ENCODE peak calls at places on chromosome 10, in ten cellular contexts. I, W, V, P, D, Z, A, Q, H and J are unnamed samples.

GRCh38 chr10:46236537-46236887 is 50.3 kb upstream of the ANTXRL start:
- DNase-seq in Q (no peak), I (no peak), D (no peak), H (no peak), A (no peak), V (no peak), W (peak; percentile 57), Z (no peak), P (no peak), J (no peak)

GRCh38 chr10:6069101-6069931 is 7.1 kb upstream of the IL2RA start:
- DNase-seq in W (no peak), Q (no peak), A (no peak), D (no peak), H (no peak), P (no peak), Z (no peak), V (no peak), I (no peak), J (no peak)

GRCh38 chr10:25125151-25125550 is 49.6 kb upstream of the GPR158 start:
- DNase-seq in D (no peak), V (no peak), P (no peak), H (no peak), Q (no peak), W (no peak), A (no peak), I (no peak), Z (no peak), J (no peak)

GRCh38 chr10:70518695-70519094 is 40.1 kb downstream of the PALD1 start:
- DNase-seq in A (no peak), P (no peak), W (no peak), D (peak; percentile 70), Z (no peak), V (no peak), I (no peak), Q (peak; percentile 2), H (no peak), J (no peak)

GRCh38 chr10:73413108-73413527 is 740 bp downstream of the ANXA7 start:
- DNase-seq in H (peak; percentile 51), Z (peak; percentile 38), W (no peak), I (no peak), D (no peak), Q (no peak), V (peak; percentile 78), P (peak; percentile 62), A (no peak), J (peak; percentile 73)

GRCh38 chr10:34244787-34245484 is 570.2 kb downstream of the PARD3 start:
- DNase-seq in P (no peak), A (no peak), V (no peak), I (no peak), W (no peak), H (no peak), D (no peak), Z (no peak), Q (no peak), J (no peak)

GRCh38 chr10:93081296-93081695 is 7.6 kb downstream of the CYP26A1 start:
- DNase-seq in A (no peak), H (no peak), I (peak; percentile 23), W (peak; percentile 30), V (no peak), Z (no peak), P (no peak), D (no peak), Q (no peak), J (no peak)

GRCh38 chr10:26839966-26840627 is 20.7 kb downstream of the ABI1 start:
- DNase-seq in D (peak; percentile 74), A (no peak), H (no peak), V (no peak), P (no peak), W (no peak), Q (no peak), I (no peak), Z (no peak), J (no peak)

GRCh38 chr10:75544923-75545322 is 113.5 kb downstream of the LRMDA start:
- DNase-seq in D (no peak), Z (no peak), I (no peak), W (no peak), H (no peak), A (no peak), V (no peak), Q (no peak), P (no peak), J (no peak)

GRCh38 chr10:103709341-103709920 is 145.9 kb downstream of the SH3PXD2A start:
- DNase-seq in H (peak; percentile 28), I (no peak), V (no peak), A (no peak), W (no peak), Q (no peak), D (peak; percentile 66), Z (no peak), P (no peak), J (no peak)

GRCh38 chr10:112639291-112639690 is 192.3 kb downstream of the VTI1A start:
- DNase-seq in Q (no peak), W (no peak), D (peak; percentile 64), I (no peak), V (no peak), A (no peak), P (no peak), Z (no peak), H (no peak), J (no peak)

GRCh38 chr10:130080461-130080814 is 30.2 kb downstream of the C10orf143 start:
- DNase-seq in Z (no peak), W (no peak), A (no peak), H (no peak), D (no peak), I (no peak), Q (no peak), V (no peak), P (no peak), J (no peak)

GRCh38 chr10:80917636-80918035 is 379.9 kb downstream of the SH2D4B start:
- DNase-seq in Z (no peak), H (no peak), V (no peak), A (no peak), P (no peak), I (no peak), Q (no peak), D (no peak), W (no peak), J (no peak)

GRCh38 chr10:80924063-80924952 is 386.6 kb downstream of the SH2D4B start:
- DNase-seq in I (peak; percentile 78), H (peak; percentile 21), P (peak; percentile 7), V (peak; percentile 72), D (peak; percentile 11), A (no peak), W (no peak), Z (peak; percentile 41), Q (peak; percentile 43), J (no peak)

GRCh38 chr10:80921032-80921431 is 383.3 kb downstream of the SH2D4B start:
- DNase-seq in H (no peak), P (no peak), D (no peak), V (no peak), I (no peak), Z (no peak), Q (no peak), A (no peak), W (no peak), J (no peak)
- TF ChIP-seq POLR2A in H (no peak), P (no peak), D (no peak), V (no peak), I (no peak), Z (no peak), Q (no peak), A (no peak), W (no peak), J (no peak)

GRCh38 chr10:60203993-60204618 is 185.6 kb downstream of the ANK3 start:
- DNase-seq in V (peak; percentile 62), Q (no peak), Z (no peak), D (peak; percentile 54), H (peak; percentile 12), P (peak; percentile 10), W (no peak), I (no peak), A (no peak), J (no peak)
- TF ChIP-seq CTCF in V (peak; percentile 58), Q (peak; percentile 46), Z (no peak), D (peak; percentile 62), H (peak; percentile 63), P (peak; percentile 55), W (no peak), I (peak; percentile 13), A (no peak), J (no peak)

DNA sequence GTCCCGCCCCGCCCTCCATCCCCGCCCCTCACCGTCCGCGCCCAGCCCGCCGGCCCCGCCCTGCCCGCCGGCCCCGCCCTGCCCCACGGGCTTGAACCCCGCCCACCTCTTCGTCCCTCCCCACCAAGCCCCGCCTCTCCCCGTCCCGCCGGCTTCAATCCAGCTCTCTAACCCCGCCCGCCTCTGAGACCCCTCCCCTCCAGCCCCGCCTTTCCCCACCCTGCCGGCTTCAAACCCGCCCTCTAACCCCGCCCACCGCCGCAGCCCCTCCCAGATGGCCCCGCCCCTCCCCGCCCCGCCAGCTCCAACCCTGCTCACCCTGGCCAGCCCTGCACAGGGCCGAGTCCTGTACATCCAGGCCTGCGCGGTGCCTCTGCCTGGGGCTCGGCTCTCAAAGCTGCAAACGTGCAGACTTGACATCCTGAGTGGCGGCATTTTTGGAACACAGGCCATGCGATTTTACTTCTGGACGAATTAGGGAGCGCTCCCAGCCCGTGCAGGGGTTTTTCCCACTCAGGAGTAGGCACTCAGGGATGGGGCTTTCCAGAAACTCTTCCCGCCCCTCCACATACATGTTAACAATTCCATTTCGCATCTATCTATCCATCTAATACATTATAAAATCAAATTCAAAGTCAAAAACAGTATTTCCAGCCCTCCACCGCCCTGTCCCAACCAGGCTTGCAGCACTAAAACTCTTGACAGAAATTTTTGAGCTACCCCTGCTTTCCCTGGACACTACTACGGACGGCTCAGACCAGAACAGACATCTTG is 475 bp upstream of the NMT2 start:
- DNase-seq in D (peak; percentile 94), Z (peak; percentile 97), I (peak; percentile 98), W (peak; percentile 99), Q (peak; percentile 96), V (peak; percentile 92), A (peak; percentile 99), P (peak; percentile 82), H (peak; percentile 92), J (peak; percentile 97)
- TF ChIP-seq POLR2A in D (no peak), Z (no peak), I (no peak), W (no peak), Q (peak; percentile 73), V (no peak), A (no peak), P (peak; percentile 89), H (no peak), J (no peak)

GRCh38 chr10:118969014-118969413 is 60.5 kb upstream of the NANOS1 start:
- DNase-seq in P (no peak), V (no peak), Z (no peak), D (no peak), A (no peak), H (no peak), W (no peak), Q (no peak), I (no peak), J (no peak)

GRCh38 chr10:118971876-118972275 is 57.6 kb upstream of the NANOS1 start:
- DNase-seq in H (no peak), Z (no peak), D (no peak), W (no peak), P (no peak), V (no peak), I (peak; percentile 18), A (no peak), Q (no peak), J (no peak)

GRCh38 chr10:118973744-118974143 is 55.8 kb upstream of the NANOS1 start:
- DNase-seq in Q (no peak), W (no peak), P (no peak), I (peak; percentile 21), V (no peak), D (no peak), Z (no peak), H (no peak), A (no peak), J (no peak)

GRCh38 chr10:118970770-118971169 is 58.7 kb upstream of the NANOS1 start:
- DNase-seq in V (no peak), H (no peak), Z (no peak), Q (no peak), W (no peak), D (no peak), I (peak; percentile 52), P (no peak), A (no peak), J (peak; percentile 72)

GRCh38 chr10:118971187-118971586 is 58.3 kb upstream of the NANOS1 start:
- DNase-seq in P (no peak), W (no peak), H (no peak), D (no peak), I (peak; percentile 30), Q (no peak), A (no peak), V (no peak), Z (no peak), J (no peak)
- TF ChIP-seq CTCF in P (no peak), W (no peak), H (no peak), D (no peak), I (no peak), Q (no peak), A (no peak), V (peak; percentile 17), Z (no peak), J (no peak)